ENCODE peak calls at places on chromosomes 2 and 18, in four cellular contexts. H, U, N and G are unnamed samples.

GRCh38 chr2:19574788-19575260 is 216.4 kb upstream of the OSR1 start:
- DNase-seq in H (peak; percentile 55), U (peak; percentile 27), N (no peak), G (no peak)

GRCh38 chr2:69668598-69668997 is 25.1 kb upstream of the AAK1 start:
- DNase-seq in H (no peak), U (peak; percentile 27), N (no peak), G (no peak)

GRCh38 chr2:241417626-241418025 is 61.5 kb downstream of the FARP2 start:
- DNase-seq in H (no peak), U (no peak), N (no peak), G (no peak)

GRCh38 chr2:48510329-48510728 is 19.6 kb upstream of the STON1 start:
- DNase-seq in H (no peak), U (peak; percentile 21), N (no peak), G (no peak)

GRCh38 chr2:20012282-20013060 is at the start of gene MATN3:
- DNase-seq in H (no peak), U (no peak), N (peak; percentile 3), G (peak; percentile 13)

GRCh38 chr2:64945973-64946736 is 43.0 kb upstream of the SLC1A4 start:
- DNase-seq in H (no peak), U (no peak), N (peak; percentile 33), G (no peak)

GRCh38 chr2:619964-620363 is 57.2 kb downstream of the TMEM18 start:
- DNase-seq in H (no peak), U (no peak), N (no peak), G (no peak)

GRCh38 chr2:203734276-203734983 is 28.0 kb downstream of the CD28 start:
- DNase-seq in H (no peak), U (no peak), N (no peak), G (no peak)

DNA sequence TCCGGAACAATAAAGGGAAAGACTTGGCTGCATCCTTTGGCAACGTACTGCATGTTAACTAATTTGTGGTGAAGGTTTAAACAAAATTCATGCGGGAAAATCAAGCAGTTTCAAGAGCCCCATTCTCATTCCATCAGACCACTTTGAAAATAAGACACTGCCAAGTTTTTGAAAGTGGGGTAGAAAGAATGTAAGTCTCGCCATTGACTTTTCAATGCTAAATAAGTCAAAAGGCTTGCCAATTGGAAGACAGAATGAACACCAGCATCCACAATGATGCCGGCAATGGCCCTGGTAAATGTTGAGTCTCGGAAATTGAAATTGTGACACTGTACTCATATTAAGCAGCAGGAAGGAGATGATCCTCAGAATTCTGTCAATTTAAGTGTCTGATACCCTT is 322.0 kb downstream of the RND3 start:
- DNase-seq in H (no peak), U (no peak), N (no peak), G (no peak)
- H3K9me3 ChIP-seq in H (no peaks in the 10 kb centered on the region), U (no peaks in the 10 kb centered on the region), N (no peaks in the 10 kb centered on the region), G (no peaks in the 10 kb centered on the region)

GRCh38 chr18:31973929-31974546 is 31.1 kb upstream of the TRAPPC8 start:
- DNase-seq in H (no peak), U (no peak), N (no peak), G (no peak)
- H3K9me3 ChIP-seq in H (peaks cover 32% of the 10 kb centered on the region), U (peaks cover 27% of the 10 kb centered on the region), N (peaks cover 16% of the 10 kb centered on the region), G (no peaks in the 10 kb centered on the region)

GRCh38 chr2:102707796-102708713 is 53.8 kb upstream of the TMEM182 start:
- DNase-seq in H (no peak), U (no peak), N (no peak), G (no peak)
- H3K9me3 ChIP-seq in H (no peaks in the 10 kb centered on the region), U (no peaks in the 10 kb centered on the region), N (no peaks in the 10 kb centered on the region), G (no peaks in the 10 kb centered on the region)

GRCh38 chr18:63084220-63084619 is 235.3 kb downstream of the BCL2 start:
- DNase-seq in H (no peak), U (no peak), N (no peak), G (no peak)
- H3K9me3 ChIP-seq in H (peaks cover 8% of the 10 kb centered on the region), U (peaks cover 7% of the 10 kb centered on the region), N (no peaks in the 10 kb centered on the region), G (no peaks in the 10 kb centered on the region)

GRCh38 chr18:57430983-57431382 is 4.2 kb upstream of the ONECUT2 start:
- DNase-seq in H (no peak), U (no peak), N (no peak), G (no peak)
- H3K9me3 ChIP-seq in H (no peaks in the 10 kb centered on the region), U (peaks cover 14% of the 10 kb centered on the region), N (no peaks in the 10 kb centered on the region), G (peaks cover 3% of the 10 kb centered on the region)

GRCh38 chr18:78558101-78558810 is 421.4 kb upstream of the SALL3 start:
- DNase-seq in H (no peak), U (no peak), N (no peak), G (no peak)
- H3K9me3 ChIP-seq in H (peaks cover 16% of the 10 kb centered on the region), U (peaks cover 35% of the 10 kb centered on the region), N (no peaks in the 10 kb centered on the region), G (peaks cover 4% of the 10 kb centered on the region)

GRCh38 chr2:67006373-67006960 is 390.7 kb upstream of the ETAA1 start:
- DNase-seq in H (no peak), U (no peak), N (no peak), G (no peak)
- H3K9me3 ChIP-seq in H (no peaks in the 10 kb centered on the region), U (no peaks in the 10 kb centered on the region), N (no peaks in the 10 kb centered on the region), G (no peaks in the 10 kb centered on the region)

GRCh38 chr2:183925281-183925680 is 673.0 kb upstream of the ZNF804A start:
- DNase-seq in H (no peak), U (no peak), N (no peak), G (no peak)
- H3K9me3 ChIP-seq in H (peaks cover 31% of the 10 kb centered on the region), U (no peaks in the 10 kb centered on the region), N (no peaks in the 10 kb centered on the region), G (no peaks in the 10 kb centered on the region)

GRCh38 chr2:78029392-78029995 is 507.3 kb upstream of the LRRTM4 start:
- DNase-seq in H (no peak), U (no peak), N (no peak), G (no peak)
- H3K9me3 ChIP-seq in H (peaks cover 34% of the 10 kb centered on the region), U (peaks cover 7% of the 10 kb centered on the region), N (peaks cover 7% of the 10 kb centered on the region), G (no peaks in the 10 kb centered on the region)